ENCODE peak calls at places on chromosomes 11 and 22, in seven cellular contexts. P is right lobe of liver, M is cardiac fibroblast, N is KG1, R is fibroblast of lung, A is esophagus squamous epithelium, W is dermis microvascular lymphatic vessel endothelial cell. E is an unnamed sample.

GRCh38 chr11:62004473-62004872 is 37.0 kb upstream of the FTH1 start:
- DNase-seq in P (no peak), M (peak; percentile 98), N (no peak), R (peak; percentile 83), A (no peak), W (peak; percentile 80), E (no peak)

GRCh38 chr22:27628891-27629631 is 172.5 kb downstream of the MN1 start:
- DNase-seq in P (no peak), M (no peak), N (no peak), R (no peak), A (no peak), W (no peak), E (no peak)

GRCh38 chr11:33214187-33214586 is 43.0 kb upstream of the HIPK3 start:
- DNase-seq in P (no peak), M (peak; percentile 31), N (no peak), R (peak; percentile 45), A (no peak), W (no peak), E (no peak)

GRCh38 chr11:2519879-2520735 is 75.3 kb downstream of the KCNQ1 start:
- DNase-seq in P (peak; percentile 12), M (no peak), N (no peak), R (no peak), A (no peak), W (no peak), E (no peak)

GRCh38 chr22:36702832-36703210 is 731 bp downstream of the CACNG2 start:
- DNase-seq in P (no peak), M (no peak), N (no peak), R (no peak), A (no peak), W (no peak), E (no peak)

GRCh38 chr11:28146123-28146751 is 38.0 kb downstream of the METTL15 start:
- DNase-seq in P (no peak), M (peak; percentile 88), N (no peak), R (peak; percentile 95), A (no peak), W (peak; percentile 84), E (no peak)

GRCh38 chr11:130202818-130203671 is 43.5 kb downstream of the ST14 start:
- DNase-seq in P (peak; percentile 11), M (no peak), N (no peak), R (no peak), A (no peak), W (no peak), E (no peak)

GRCh38 chr11:783581-784015 is 6.3 kb downstream of the CEND1 start:
- DNase-seq in P (peak; percentile 71), M (peak; percentile 75), N (no peak), R (peak; percentile 91), A (no peak), W (peak; percentile 84), E (no peak)

GRCh38 chr11:9633674-9634073 is 30.2 kb upstream of the SWAP70 start:
- DNase-seq in P (no peak), M (no peak), N (no peak), R (no peak), A (no peak), W (no peak), E (no peak)

GRCh38 chr11:102305352-102306047 is 11.8 kb upstream of the BIRC3 start:
- DNase-seq in P (no peak), M (no peak), N (no peak), R (no peak), A (no peak), W (no peak), E (no peak)

GRCh38 chr11:67558084-67558772 is 25.4 kb upstream of the GSTP1 start:
- DNase-seq in P (peak; percentile 46), M (peak; percentile 36), N (no peak), R (peak; percentile 23), A (no peak), W (no peak), E (no peak)

GRCh38 chr11:69641681-69642548 is 959 bp downstream of the CCND1 start:
- DNase-seq in P (peak; percentile 30), M (peak; percentile 29), N (no peak), R (no peak), A (no peak), W (no peak), E (no peak)

GRCh38 chr11:62054081-62054480 is 69.7 kb upstream of the INCENP start:
- DNase-seq in P (no peak), M (no peak), N (no peak), R (no peak), A (no peak), W (no peak), E (no peak)

GRCh38 chr11:115078461-115079438 is 400.4 kb downstream of the NXPE2 start:
- DNase-seq in P (no peak), M (no peak), N (no peak), R (no peak), A (no peak), W (no peak), E (no peak)

GRCh38 chr11:133501643-133502535 is 30.4 kb downstream of the OPCML start:
- DNase-seq in P (no peak), M (no peak), N (no peak), R (no peak), A (no peak), W (no peak), E (no peak)

GRCh38 chr11:87366346-87366745 is 328.6 kb downstream of the TMEM135 start:
- DNase-seq in P (no peak), M (no peak), N (no peak), R (no peak), A (no peak), W (peak; percentile 41), E (no peak)

GRCh38 chr11:15667127-15667725 is 552.5 kb downstream of the INSC start:
- DNase-seq in P (no peak), M (peak; percentile 73), N (no peak), R (peak; percentile 65), A (no peak), W (no peak), E (no peak)

GRCh38 chr11:119771210-119771770 is 42.3 kb upstream of the NECTIN1 start:
- DNase-seq in P (no peak), M (no peak), N (no peak), R (no peak), A (no peak), W (no peak), E (no peak)

GRCh38 chr11:92550411-92550810 is 325.8 kb downstream of the FAT3 start:
- DNase-seq in P (no peak), M (no peak), N (no peak), R (no peak), A (no peak), W (no peak), E (no peak)

GRCh38 chr11:6911946-6912345 is 8.9 kb upstream of the OR2D3 start:
- DNase-seq in P (no peak), M (peak; percentile 67), N (no peak), R (peak; percentile 13), A (no peak), W (peak; percentile 41), E (no peak)

GRCh38 chr11:119470316-119471266 is 47.6 kb upstream of the THY1 start:
- DNase-seq in P (no peak), M (peak; percentile 91), N (no peak), R (peak; percentile 97), A (no peak), W (no peak), E (no peak)

GRCh38 chr11:71129624-71130023 is 122.8 kb downstream of the SHANK2 start:
- DNase-seq in P (no peak), M (no peak), N (no peak), R (peak; percentile 27), A (no peak), W (no peak), E (no peak)

GRCh38 chr11:118304227-118304808 is at the start of gene CD3E:
- DNase-seq in P (no peak), M (no peak), N (peak; percentile 76), R (no peak), A (no peak), W (no peak), E (no peak)

GRCh38 chr22:17827466-17827865 is 53.2 kb upstream of the BID start:
- DNase-seq in P (no peak), M (peak; percentile 42), N (no peak), R (no peak), A (no peak), W (peak; percentile 85), E (no peak)

GRCh38 chr11:19786644-19787043 is 74.0 kb downstream of the NAV2 start:
- DNase-seq in P (no peak), M (no peak), N (no peak), R (no peak), A (no peak), W (no peak), E (no peak)

GRCh38 chr22:47173535-47174021 is 411.1 kb downstream of the TBC1D22A start:
- DNase-seq in P (peak; percentile 16), M (no peak), N (no peak), R (no peak), A (no peak), W (no peak), E (no peak)

GRCh38 chr11:129354688-129355087 is 21.0 kb upstream of the BARX2 start:
- DNase-seq in P (no peak), M (no peak), N (no peak), R (no peak), A (no peak), W (no peak), E (no peak)

GRCh38 chr11:49208006-49208721 is at the start of gene FOLH1:
- DNase-seq in P (peak; percentile 66), M (peak; percentile 7), N (no peak), R (no peak), A (no peak), W (no peak), E (no peak)

GRCh38 chr22:36745301-36745995 is 30.5 kb downstream of the IFT27 start:
- DNase-seq in P (no peak), M (no peak), N (no peak), R (no peak), A (no peak), W (no peak), E (no peak)

GRCh38 chr11:1048375-1049070 is 12.0 kb upstream of the MUC6 start:
- DNase-seq in P (no peak), M (no peak), N (no peak), R (no peak), A (no peak), W (no peak), E (no peak)

GRCh38 chr11:110056956-110057355 is 36.2 kb upstream of the ZC3H12C start:
- DNase-seq in P (no peak), M (no peak), N (no peak), R (no peak), A (no peak), W (no peak), E (no peak)

E was measured in cortex of kidney.